ENCODE peak calls at places on chromosomes 13 and 19, in seven cellular contexts. V, E, C, W, Q, A and I are unnamed samples.

GRCh38 chr19:4911786-4912672 is 2.7 kb downstream of the UHRF1 start:
- DNase-seq in W (peak; percentile 71), C (peak; percentile 94), Q (peak; percentile 80), E (peak; percentile 100), V (no peak), A (peak; percentile 82), I (peak; percentile 40)

GRCh38 chr19:3459322-3459881 is 20.9 kb downstream of the SMIM24 start:
- DNase-seq in V (no peak), Q (no peak), E (peak; percentile 94), C (peak; percentile 93), A (peak; percentile 95), W (peak; percentile 45), I (no peak)

GRCh38 chr19:13692096-13692495 is 72.2 kb upstream of the MRI1 start:
- DNase-seq in A (no peak), Q (no peak), E (peak; percentile 60), V (no peak), C (no peak), W (no peak), I (no peak)

GRCh38 chr13:98105929-98106336 is 37.0 kb upstream of the FARP1 start:
- DNase-seq in V (no peak), E (peak; percentile 59), C (no peak), A (no peak), Q (no peak), W (peak; percentile 55), I (peak; percentile 90)

GRCh38 chr13:97005631-97006262 is 11.5 kb upstream of the OXGR1 start:
- DNase-seq in A (no peak), C (no peak), E (peak; percentile 76), Q (no peak), V (no peak), W (no peak), I (no peak)

GRCh38 chr19:37872383-37872782 is 34.0 kb downstream of the WDR87 start:
- DNase-seq in Q (no peak), E (peak; percentile 7), C (no peak), V (no peak), A (no peak), W (no peak), I (no peak)

GRCh38 chr13:91017031-91017668 is 330.3 kb upstream of the MIR17HG start:
- DNase-seq in A (peak; percentile 67), Q (peak; percentile 74), V (peak; percentile 9), E (peak; percentile 9), C (peak; percentile 53), W (peak; percentile 90), I (no peak)

GRCh38 chr13:80363890-80364503 is 23.1 kb upstream of the SPRY2 start:
- DNase-seq in Q (no peak), V (no peak), C (peak; percentile 15), A (peak; percentile 56), E (peak; percentile 49), W (peak; percentile 28), I (peak; percentile 18)

GRCh38 chr13:59024434-59024833 is 1139.3 kb downstream of the DIAPH3 start:
- DNase-seq in E (no peak), W (no peak), V (no peak), C (no peak), A (no peak), Q (no peak), I (no peak)

DNA sequence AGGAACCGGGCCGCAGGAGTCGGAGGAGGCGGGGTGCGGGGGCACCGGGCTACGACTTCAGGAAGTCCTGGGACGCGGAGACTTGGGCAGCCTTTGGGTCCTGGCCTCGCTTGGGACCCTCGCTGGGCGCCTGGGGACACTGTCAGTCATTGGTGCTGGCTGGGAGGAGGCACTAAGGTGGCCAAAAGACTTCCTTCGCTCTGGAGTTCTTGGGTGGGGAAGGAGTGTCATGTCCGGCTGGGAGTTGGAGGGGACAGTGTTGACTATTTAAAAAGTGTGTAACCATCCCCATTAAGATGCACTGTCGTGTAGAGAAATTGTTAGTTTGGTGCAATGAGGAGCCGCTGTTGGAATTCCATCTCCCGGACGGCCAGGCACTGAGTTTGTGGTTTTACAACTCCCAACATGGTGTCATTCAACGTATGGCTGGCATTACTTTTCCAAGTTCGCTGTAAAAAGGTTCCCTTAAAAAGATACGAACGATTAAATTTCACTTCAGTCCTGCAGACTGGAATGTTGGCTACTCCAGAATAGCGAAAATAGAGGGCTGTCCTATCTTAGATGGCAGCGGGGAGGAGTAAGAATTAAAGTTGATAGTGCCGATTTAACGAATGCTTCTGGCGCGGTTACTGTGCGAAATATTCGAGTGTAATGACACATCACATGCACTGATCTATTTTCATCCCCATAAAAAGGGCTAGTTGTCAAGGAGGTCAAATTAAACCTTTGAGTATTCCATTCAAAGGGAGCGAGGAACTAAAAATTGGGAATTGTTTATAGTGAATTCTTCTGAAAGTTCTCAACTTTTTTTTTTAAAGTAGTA is 836 bp downstream of the DNAJC3 start:
- DNase-seq in A (no peak), W (peak; percentile 18), V (no peak), E (peak; percentile 23), C (peak; percentile 17), Q (no peak), I (no peak)
- TF ChIP-seq RFX5 in A (no peak), W (no peak), V (no peak), E (no peak), C (no peak), Q (no peak), I (no peak)

GRCh38 chr13:107208889-107209288 is 641.0 kb upstream of the ARGLU1 start:
- DNase-seq in Q (no peak), E (no peak), A (no peak), V (no peak), C (no peak), W (no peak), I (no peak)

GRCh38 chr13:107211073-107211472 is 643.1 kb upstream of the ARGLU1 start:
- DNase-seq in C (peak; percentile 61), V (no peak), Q (peak; percentile 84), E (peak; percentile 97), W (peak; percentile 60), A (peak; percentile 70), I (peak; percentile 78)

GRCh38 chr13:107209811-107210210 is 641.9 kb upstream of the ARGLU1 start:
- DNase-seq in C (no peak), A (no peak), W (no peak), E (peak; percentile 80), V (no peak), Q (no peak), I (no peak)

GRCh38 chr13:107205318-107206112 is 637.6 kb upstream of the ARGLU1 start:
- DNase-seq in W (peak; percentile 49), E (peak; percentile 66), A (peak; percentile 71), C (peak; percentile 45), V (no peak), Q (peak; percentile 88), I (peak; percentile 31)

GRCh38 chr13:107210216-107211010 is 642.5 kb upstream of the ARGLU1 start:
- DNase-seq in W (no peak), A (no peak), E (peak; percentile 20), C (no peak), V (no peak), Q (no peak), I (no peak)
- TF ChIP-seq RFX5 in W (no peak), A (no peak), E (no peak), C (no peak), V (no peak), Q (no peak), I (no peak)

GRCh38 chr19:29321116-29321515 is 108.2 kb upstream of the UQCRFS1 start:
- DNase-seq in E (no peak), Q (no peak), V (no peak), A (no peak), C (no peak), W (no peak), I (no peak)

GRCh38 chr19:29323972-29324680 is 111.2 kb upstream of the UQCRFS1 start:
- DNase-seq in A (no peak), W (no peak), Q (no peak), V (no peak), C (no peak), E (no peak), I (no peak)

GRCh38 chr19:29324717-29325116 is 111.8 kb upstream of the UQCRFS1 start:
- DNase-seq in C (no peak), E (no peak), V (no peak), Q (no peak), A (no peak), W (no peak), I (no peak)

GRCh38 chr19:29325241-29325975 is 112.5 kb upstream of the UQCRFS1 start:
- DNase-seq in Q (no peak), W (no peak), C (no peak), V (no peak), E (no peak), A (no peak), I (no peak)

GRCh38 chr19:29323046-29323971 is 110.4 kb upstream of the UQCRFS1 start:
- DNase-seq in W (no peak), Q (no peak), E (no peak), C (no peak), A (no peak), V (no peak), I (no peak)
- TF ChIP-seq RFX5 in W (no peak), Q (no peak), E (no peak), C (no peak), A (no peak), V (no peak), I (no peak)

GRCh38 chr13:45879666-45880065 is 28.1 kb upstream of the SIAH3 start:
- DNase-seq in V (no peak), C (peak; percentile 25), W (peak; percentile 21), E (no peak), A (no peak), Q (peak; percentile 57), I (peak; percentile 39)
- TF ChIP-seq RFX5 in V (no peak), C (no peak), W (no peak), E (no peak), A (no peak), Q (no peak), I (no peak)

GRCh38 chr19:35901854-35902661 is at the start of gene HCST:
- DNase-seq in Q (no peak), W (peak; percentile 32), C (no peak), V (no peak), A (no peak), E (peak; percentile 22), I (no peak)
- TF ChIP-seq RFX5 in Q (no peak), W (no peak), C (no peak), V (no peak), A (no peak), E (no peak), I (no peak)